ENCODE peak calls at places on chromosomes 13 and 19, in four cellular contexts. One of them, this sample, is unnamed.

GRCh38 chr13:73776137-73776785 is 357.9 kb downstream of the KLF12 start:
- ATAC-seq in omental fat pad: no peak
- ATAC-seq in aorta: peak
- ATAC-seq in thoracic aorta: no peak
- ATAC-seq in this sample: no peak

GRCh38 chr19:47601180-47601904 is 7.6 kb upstream of the BICRA start:
- ATAC-seq in omental fat pad: no peak
- ATAC-seq in aorta: no peak
- ATAC-seq in thoracic aorta: no peak
- ATAC-seq in this sample: no peak

GRCh38 chr19:52094526-52094925 is 1.0 kb downstream of the ZNF841 start:
- ATAC-seq in omental fat pad: no peak
- ATAC-seq in aorta: no peak
- ATAC-seq in thoracic aorta: no peak
- ATAC-seq in this sample: no peak

GRCh38 chr13:69324109-69324886 is 783.3 kb upstream of the ATXN8OS start:
- ATAC-seq in omental fat pad: no peak
- ATAC-seq in aorta: no peak
- ATAC-seq in thoracic aorta: no peak
- ATAC-seq in this sample: no peak

GRCh38 chr13:73551736-73552135 is 492.9 kb downstream of the KLF5 start:
- ATAC-seq in omental fat pad: no peak
- ATAC-seq in aorta: no peak
- ATAC-seq in thoracic aorta: no peak
- ATAC-seq in this sample: no peak

GRCh38 chr13:21613791-21614190 is 9.8 kb upstream of the MICU2 start:
- ATAC-seq in omental fat pad: no peak
- ATAC-seq in aorta: no peak
- ATAC-seq in thoracic aorta: no peak
- ATAC-seq in this sample: no peak

GRCh38 chr19:46919324-46919723 is 58.5 kb downstream of the ARHGAP35 start:
- ATAC-seq in omental fat pad: no peak
- ATAC-seq in aorta: no peak
- ATAC-seq in thoracic aorta: no peak
- ATAC-seq in this sample: peak

GRCh38 chr19:33894787-33895186 is 98.1 kb downstream of the KCTD15 start:
- ATAC-seq in omental fat pad: no peak
- ATAC-seq in aorta: no peak
- ATAC-seq in thoracic aorta: no peak
- ATAC-seq in this sample: no peak

GRCh38 chr19:56933014-56933705 is 92.6 kb upstream of the PEG3 start:
- ATAC-seq in omental fat pad: no peak
- ATAC-seq in aorta: no peak
- ATAC-seq in thoracic aorta: no peak
- ATAC-seq in this sample: no peak

GRCh38 chr13:27293051-27293691 is 22.5 kb downstream of the RASL11A start:
- ATAC-seq in omental fat pad: no peak
- ATAC-seq in aorta: no peak
- ATAC-seq in thoracic aorta: no peak
- ATAC-seq in this sample: peak

GRCh38 chr13:73514208-73514607 is 455.4 kb downstream of the KLF5 start:
- ATAC-seq in omental fat pad: no peak
- ATAC-seq in aorta: no peak
- ATAC-seq in thoracic aorta: no peak
- ATAC-seq in this sample: no peak

GRCh38 chr13:95360464-95361097 is 59.3 kb upstream of the ABCC4 start:
- ATAC-seq in omental fat pad: no peak
- ATAC-seq in aorta: no peak
- ATAC-seq in thoracic aorta: no peak
- ATAC-seq in this sample: no peak

GRCh38 chr13:35283856-35284255 is 192.6 kb downstream of the MAB21L1 start:
- ATAC-seq in omental fat pad: no peak
- ATAC-seq in aorta: no peak
- ATAC-seq in thoracic aorta: no peak
- ATAC-seq in this sample: no peak

GRCh38 chr13:113623491-113624234 is 34.3 kb downstream of the ATP4B start:
- ATAC-seq in omental fat pad: no peak
- ATAC-seq in aorta: peak
- ATAC-seq in thoracic aorta: no peak
- ATAC-seq in this sample: no peak

GRCh38 chr13:53848546-53848945 is 819.9 kb downstream of the OLFM4 start:
- ATAC-seq in omental fat pad: no peak
- ATAC-seq in aorta: no peak
- ATAC-seq in thoracic aorta: no peak
- ATAC-seq in this sample: no peak

GRCh38 chr19:34831714-34832113 is 58.7 kb upstream of the ZNF599 start:
- ATAC-seq in omental fat pad: no peak
- ATAC-seq in aorta: no peak
- ATAC-seq in thoracic aorta: no peak
- ATAC-seq in this sample: no peak

GRCh38 chr13:95129004-95129403 is 172.2 kb downstream of the ABCC4 start:
- ATAC-seq in omental fat pad: no peak
- ATAC-seq in aorta: no peak
- ATAC-seq in thoracic aorta: no peak
- ATAC-seq in this sample: no peak

GRCh38 chr13:42804244-42804868 is 23.0 kb downstream of the FAM216B start:
- ATAC-seq in omental fat pad: no peak
- ATAC-seq in aorta: no peak
- ATAC-seq in thoracic aorta: no peak
- ATAC-seq in this sample: peak

GRCh38 chr13:78689011-78689410 is 30.1 kb upstream of the OBI1 start:
- ATAC-seq in omental fat pad: no peak
- ATAC-seq in aorta: no peak
- ATAC-seq in thoracic aorta: no peak
- ATAC-seq in this sample: no peak

GRCh38 chr13:102170295-102170694 is 231.6 kb downstream of the FGF14 start:
- ATAC-seq in omental fat pad: no peak
- ATAC-seq in aorta: no peak
- ATAC-seq in thoracic aorta: no peak
- ATAC-seq in this sample: no peak

GRCh38 chr13:79917628-79918027 is 423.3 kb downstream of the SPRY2 start:
- ATAC-seq in omental fat pad: no peak
- ATAC-seq in aorta: no peak
- ATAC-seq in thoracic aorta: no peak
- ATAC-seq in this sample: no peak

GRCh38 chr19:9935409-9936062 is 779 bp downstream of the OLFM2 start:
- ATAC-seq in omental fat pad: peak
- ATAC-seq in aorta: no peak
- ATAC-seq in thoracic aorta: no peak
- ATAC-seq in this sample: no peak

GRCh38 chr13:73870036-73870741 is 264.0 kb downstream of the KLF12 start:
- ATAC-seq in omental fat pad: no peak
- ATAC-seq in aorta: no peak
- ATAC-seq in thoracic aorta: no peak
- ATAC-seq in this sample: no peak

GRCh38 chr13:21219044-21219381 is 42.6 kb downstream of the MRPL57 start:
- ATAC-seq in omental fat pad: no peak
- ATAC-seq in aorta: no peak
- ATAC-seq in thoracic aorta: no peak
- ATAC-seq in this sample: no peak

GRCh38 chr13:28636677-28637317 is 22.1 kb upstream of the POMP start:
- ATAC-seq in omental fat pad: peak
- ATAC-seq in aorta: peak
- ATAC-seq in thoracic aorta: peak
- ATAC-seq in this sample: peak

GRCh38 chr13:102679449-102680132 is 15.3 kb downstream of the METTL21C start:
- ATAC-seq in omental fat pad: no peak
- ATAC-seq in aorta: no peak
- ATAC-seq in thoracic aorta: no peak
- ATAC-seq in this sample: no peak

GRCh38 chr19:5927439-5927821 is 13.4 kb downstream of the CAPS start:
- ATAC-seq in omental fat pad: no peak
- ATAC-seq in aorta: no peak
- ATAC-seq in thoracic aorta: no peak
- ATAC-seq in this sample: no peak

GRCh38 chr13:28650284-28650683 is 8.6 kb upstream of the POMP start:
- ATAC-seq in omental fat pad: no peak
- ATAC-seq in aorta: no peak
- ATAC-seq in thoracic aorta: no peak
- ATAC-seq in this sample: peak

GRCh38 chr13:95327190-95327589 is 25.9 kb upstream of the ABCC4 start:
- ATAC-seq in omental fat pad: no peak
- ATAC-seq in aorta: no peak
- ATAC-seq in thoracic aorta: no peak
- ATAC-seq in this sample: no peak

GRCh38 chr19:1884291-1884718 is 991 bp downstream of the ABHD17A start:
- ATAC-seq in omental fat pad: no peak
- ATAC-seq in aorta: no peak
- ATAC-seq in thoracic aorta: no peak
- ATAC-seq in this sample: peak

GRCh38 chr13:112186091-112186490 is 119.1 kb downstream of the SOX1 start:
- ATAC-seq in omental fat pad: no peak
- ATAC-seq in aorta: no peak
- ATAC-seq in thoracic aorta: no peak
- ATAC-seq in this sample: no peak

GRCh38 chr19:51647318-51647717 is 693 bp upstream of the SIGLEC14 start:
- ATAC-seq in omental fat pad: no peak
- ATAC-seq in aorta: no peak
- ATAC-seq in thoracic aorta: no peak
- ATAC-seq in this sample: no peak

This sample was measured in activated T-helper 17 cell treated with anti-CD3 and anti-CD28 coated beads, Interleukin-2, amount 50 U/mL, for 72 hours.